ENCODE peak calls at places on chromosomes 16 and 17, in five cellular contexts. U is stimulated activated CD8-positive, alpha-beta memory T cell treated with anti-CD3 and anti-CD28 coated beads, Interleukin-12 subunit alpha, Interleukin-12 subunit beta, amount 100 ng/mL, for 4 hours; C is fibroblast of pulmonary artery; D is dorsolateral prefrontal cortex; S is erythroblast. X is an unnamed sample.
A peak's percentile ranks its signal among the peaks of the same experiment; 100 is the strongest.

GRCh38 chr17:56424543-56425044 is 168.9 kb upstream of the NOG start:
- DNase-seq in S (no peak), U (no peak), C (no peak), D (no peak), X (no peak)

GRCh38 chr16:53817812-53818211 is 113.9 kb downstream of the FTO start:
- DNase-seq in C (peak; percentile 36), S (no peak), D (no peak), U (no peak), X (no peak)

GRCh38 chr16:106623-107324 is 28.7 kb downstream of the MPG start:
- DNase-seq in U (no peak), D (peak; percentile 56), C (peak; percentile 90), S (peak; percentile 92), X (peak; percentile 61)

GRCh38 chr17:45410144-45411091 is 22.3 kb downstream of the ARHGAP27 start:
- DNase-seq in C (no peak), S (no peak), U (no peak), D (no peak), X (no peak)

GRCh38 chr16:361872-362701 is 8.3 kb downstream of the MRPL28 start:
- DNase-seq in C (peak; percentile 81), U (peak; percentile 53), S (peak; percentile 79), D (peak; percentile 81), X (peak; percentile 57)

GRCh38 chr17:19553036-19553435 is 19.4 kb downstream of the SLC47A1 start:
- DNase-seq in D (no peak), S (no peak), U (no peak), C (no peak), X (no peak)

GRCh38 chr16:61471737-61472136 is 564.5 kb downstream of the CDH8 start:
- DNase-seq in S (no peak), U (no peak), D (no peak), C (no peak), X (no peak)

GRCh38 chr17:32503251-32504165 is 16.7 kb downstream of the CDK5R1 start:
- DNase-seq in U (no peak), S (no peak), D (no peak), C (no peak), X (no peak)

GRCh38 chr16:50496990-50497389 is 51.2 kb upstream of the NKD1 start:
- DNase-seq in C (no peak), D (no peak), S (no peak), U (no peak), X (no peak)

GRCh38 chr16:27236635-27237228 is 31.8 kb downstream of the NSMCE1 start:
- DNase-seq in S (no peak), U (no peak), C (no peak), D (peak; percentile 3), X (no peak)

GRCh38 chr17:68353121-68353521 is 61.8 kb downstream of the ARSG start:
- DNase-seq in D (no peak), C (no peak), U (no peak), S (no peak), X (no peak)

GRCh38 chr17:77282524-77283515 is 142.1 kb downstream of the SEC14L1 start:
- DNase-seq in S (no peak), D (no peak), U (no peak), C (peak; percentile 77), X (no peak)

GRCh38 chr16:4803479-4804243 is 1.2 kb upstream of the ROGDI start:
- DNase-seq in U (no peak), C (no peak), S (peak; percentile 58), D (no peak), X (no peak)

GRCh38 chr17:41967141-41967920 is 736 bp downstream of the CNP start:
- DNase-seq in D (peak; percentile 94), U (no peak), C (no peak), S (peak; percentile 73), X (peak; percentile 46)

GRCh38 chr17:32323046-32323445 is 18.9 kb downstream of the C17orf75 start:
- DNase-seq in S (no peak), D (no peak), U (no peak), C (no peak), X (no peak)

GRCh38 chr16:55597928-55598327 is 31.4 kb downstream of the CAPNS2 start:
- DNase-seq in D (no peak), U (no peak), S (no peak), C (no peak), X (no peak)

GRCh38 chr17:78174332-78174869 is 6.0 kb downstream of the SYNGR2 start:
- DNase-seq in S (no peak), D (peak; percentile 82), C (no peak), U (no peak), X (no peak)

GRCh38 chr17:38528101-38528500 is 77.7 kb downstream of the SRCIN1 start:
- DNase-seq in C (no peak), U (no peak), S (no peak), D (no peak), X (no peak)

GRCh38 chr17:66906321-66907278 is 57.9 kb upstream of the CACNG4 start:
- DNase-seq in C (peak; percentile 88), D (peak; percentile 85), S (peak; percentile 75), U (peak; percentile 22), X (peak; percentile 73)

GRCh38 chr17:82120148-82120547 is 22.1 kb upstream of the FASN start:
- DNase-seq in S (peak; percentile 40), D (no peak), C (peak; percentile 31), U (no peak), X (no peak)

GRCh38 chr17:3905017-3905486 is 11.2 kb downstream of the P2RX1 start:
- DNase-seq in D (no peak), C (no peak), S (no peak), U (no peak), X (no peak)

GRCh38 chr17:10059684-10060211 is 138.7 kb downstream of the GAS7 start:
- DNase-seq in D (no peak), S (no peak), C (peak; percentile 30), U (no peak), X (no peak)

X was measured in K562.